ENCODE peak calls at places on chromosomes 16 and 17, in five cellular contexts. N, O, G, F and J are unnamed samples.

GRCh38 chr16:11175106-11175795 is 80.8 kb downstream of the SOCS1 start:
- DNase-seq in N (no peak), O (no peak), G (no peak), F (no peak), J (no peak)

GRCh38 chr16:68197250-68197649 is 38.7 kb downstream of the ESRP2 start:
- DNase-seq in N (no peak), O (no peak), G (no peak), F (peak; percentile 54), J (no peak)

GRCh38 chr17:1998426-1998784 is 26.7 kb downstream of the RTN4RL1 start:
- DNase-seq in N (no peak), O (no peak), G (no peak), F (no peak), J (no peak)

GRCh38 chr17:75693500-75694481 is 26.7 kb downstream of the SAP30BP start:
- DNase-seq in N (no peak), O (no peak), G (no peak), F (peak; percentile 96), J (peak; percentile 28)

GRCh38 chr17:61158372-61158771 is 241.3 kb upstream of the TBX2 start:
- DNase-seq in N (no peak), O (no peak), G (no peak), F (no peak), J (peak; percentile 41)

GRCh38 chr17:43801844-43802243 is 21.6 kb downstream of the CFAP97D1 start:
- DNase-seq in N (no peak), O (no peak), G (no peak), F (no peak), J (no peak)

GRCh38 chr17:58233547-58233946 is 4.8 kb upstream of the LPO start:
- DNase-seq in N (no peak), O (no peak), G (no peak), F (no peak), J (no peak)

GRCh38 chr16:13957197-13958078 is 37.5 kb downstream of the ERCC4 start:
- DNase-seq in N (no peak), O (peak; percentile 52), G (no peak), F (peak; percentile 95), J (peak; percentile 37)

GRCh38 chr16:64412578-64413280 is 709.1 kb downstream of the CDH11 start:
- DNase-seq in N (no peak), O (no peak), G (no peak), F (peak; percentile 29), J (peak; percentile 52)

GRCh38 chr16:56389554-56389953 is 35.8 kb downstream of the AMFR start:
- DNase-seq in N (no peak), O (peak; percentile 38), G (no peak), F (peak; percentile 99), J (no peak)

GRCh38 chr16:24685539-24686432 is 43.7 kb upstream of the TNRC6A start:
- DNase-seq in N (no peak), O (no peak), G (no peak), F (peak; percentile 68), J (peak; percentile 13)